ENCODE peak calls at places on chromosomes 12 and 14, in seven cellular contexts. One of them, this sample, is unnamed.

GRCh38 chr12:49580572-49581535 is 12.9 kb upstream of the MCRS1 start:
- DNase-seq in upper lobe of left lung: peak; percentile 75
- DNase-seq in IMR-90: peak; percentile 77
- DNase-seq in brain microvascular endothelial cell: peak; percentile 76
- DNase-seq in AG10803: peak; percentile 64
- DNase-seq in lower leg skin: peak; percentile 32
- DNase-seq in thyroid gland: peak; percentile 90
- DNase-seq in this sample: peak; percentile 75

GRCh38 chr14:78606111-78606510 is 435.9 kb downstream of the NRXN3 start:
- DNase-seq in upper lobe of left lung: no peak
- DNase-seq in IMR-90: peak; percentile 75
- DNase-seq in brain microvascular endothelial cell: peak; percentile 75
- DNase-seq in AG10803: peak; percentile 97
- DNase-seq in lower leg skin: no peak
- DNase-seq in thyroid gland: no peak
- DNase-seq in this sample: peak; percentile 4

GRCh38 chr14:73825551-73826188 is 26.0 kb upstream of the PTGR2 start:
- DNase-seq in upper lobe of left lung: peak; percentile 93
- DNase-seq in IMR-90: peak; percentile 78
- DNase-seq in brain microvascular endothelial cell: peak; percentile 72
- DNase-seq in AG10803: peak; percentile 81
- DNase-seq in lower leg skin: peak; percentile 88
- DNase-seq in thyroid gland: peak; percentile 94
- DNase-seq in this sample: peak; percentile 84

GRCh38 chr14:104803916-104804371 is 3.0 kb downstream of the ZBTB42 start:
- DNase-seq in upper lobe of left lung: no peak
- DNase-seq in IMR-90: peak; percentile 28
- DNase-seq in brain microvascular endothelial cell: no peak
- DNase-seq in AG10803: no peak
- DNase-seq in lower leg skin: no peak
- DNase-seq in thyroid gland: no peak
- DNase-seq in this sample: peak; percentile 22

GRCh38 chr12:53049582-53050318 is at the start of gene TNS2:
- DNase-seq in upper lobe of left lung: peak; percentile 92
- DNase-seq in IMR-90: peak; percentile 40
- DNase-seq in brain microvascular endothelial cell: no peak
- DNase-seq in AG10803: peak; percentile 65
- DNase-seq in lower leg skin: peak; percentile 85
- DNase-seq in thyroid gland: peak; percentile 85
- DNase-seq in this sample: peak; percentile 39

GRCh38 chr14:55438066-55438683 is 2.2 kb downstream of the TBPL2 start:
- DNase-seq in upper lobe of left lung: no peak
- DNase-seq in IMR-90: peak; percentile 73
- DNase-seq in brain microvascular endothelial cell: peak; percentile 58
- DNase-seq in AG10803: peak; percentile 66
- DNase-seq in lower leg skin: no peak
- DNase-seq in thyroid gland: peak; percentile 43
- DNase-seq in this sample: peak; percentile 76

GRCh38 chr12:14934511-14934910 is 3.8 kb downstream of the ERP27 start:
- DNase-seq in upper lobe of left lung: no peak
- DNase-seq in IMR-90: no peak
- DNase-seq in brain microvascular endothelial cell: no peak
- DNase-seq in AG10803: no peak
- DNase-seq in lower leg skin: no peak
- DNase-seq in thyroid gland: no peak
- DNase-seq in this sample: peak; percentile 7

GRCh38 chr14:51023964-51024363 is 70.9 kb downstream of the TRIM9 start:
- DNase-seq in upper lobe of left lung: no peak
- DNase-seq in IMR-90: no peak
- DNase-seq in brain microvascular endothelial cell: no peak
- DNase-seq in AG10803: peak; percentile 80
- DNase-seq in lower leg skin: no peak
- DNase-seq in thyroid gland: no peak
- DNase-seq in this sample: no peak

GRCh38 chr14:49306152-49306751 is 279.9 kb downstream of the RPS29 start:
- DNase-seq in upper lobe of left lung: no peak
- DNase-seq in IMR-90: peak; percentile 7
- DNase-seq in brain microvascular endothelial cell: no peak
- DNase-seq in AG10803: peak; percentile 1
- DNase-seq in lower leg skin: no peak
- DNase-seq in thyroid gland: no peak
- DNase-seq in this sample: peak; percentile 16

DNA sequence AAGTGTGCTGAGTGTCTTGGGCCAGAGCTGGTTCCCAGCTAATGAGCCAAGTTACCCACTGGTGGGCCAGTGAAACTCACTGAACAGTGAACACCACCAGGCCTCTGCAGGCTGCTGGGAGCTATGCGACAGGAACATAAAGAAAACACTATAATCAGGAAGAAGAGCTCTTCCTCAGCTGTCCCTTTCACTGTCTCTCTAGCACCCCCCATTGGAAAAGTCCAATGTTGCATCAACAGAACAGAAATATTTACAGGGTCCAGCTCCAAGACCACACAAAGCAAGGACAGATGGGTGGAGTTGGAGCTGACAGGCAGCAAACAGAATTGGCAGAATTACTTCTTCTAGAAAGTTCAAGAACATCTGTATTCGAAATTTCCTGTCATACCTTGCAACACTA is 903.6 kb upstream of the TMEM132C start:
- DNase-seq in upper lobe of left lung: no peak
- DNase-seq in IMR-90: no peak
- DNase-seq in brain microvascular endothelial cell: peak; percentile 31
- DNase-seq in AG10803: no peak
- DNase-seq in lower leg skin: no peak
- DNase-seq in thyroid gland: no peak
- DNase-seq in this sample: peak; percentile 24
- TF ChIP-seq CTCF in upper lobe of left lung: no peak
- TF ChIP-seq CTCF in IMR-90: peak; percentile 25
- TF ChIP-seq CTCF in brain microvascular endothelial cell: peak; percentile 70
- TF ChIP-seq CTCF in AG10803: peak; percentile 45
- TF ChIP-seq CTCF in lower leg skin: no peak
- TF ChIP-seq CTCF in thyroid gland: no peak
- TF ChIP-seq CTCF in this sample: peak; percentile 27

GRCh38 chr12:4908694-4909396 is 860 bp upstream of the KCNA1 start:
- DNase-seq in upper lobe of left lung: no peak
- DNase-seq in IMR-90: no peak
- DNase-seq in brain microvascular endothelial cell: no peak
- DNase-seq in AG10803: no peak
- DNase-seq in lower leg skin: no peak
- DNase-seq in thyroid gland: peak; percentile 10
- DNase-seq in this sample: no peak
- TF ChIP-seq CTCF in upper lobe of left lung: no peak
- TF ChIP-seq CTCF in IMR-90: no peak
- TF ChIP-seq CTCF in brain microvascular endothelial cell: peak; percentile 43
- TF ChIP-seq CTCF in AG10803: no peak
- TF ChIP-seq CTCF in lower leg skin: no peak
- TF ChIP-seq CTCF in thyroid gland: no peak
- TF ChIP-seq CTCF in this sample: no peak

GRCh38 chr12:39587247-39587646 is 32.4 kb downstream of the ABCD2 start:
- DNase-seq in upper lobe of left lung: no peak
- DNase-seq in IMR-90: no peak
- DNase-seq in brain microvascular endothelial cell: peak; percentile 16
- DNase-seq in AG10803: peak; percentile 1
- DNase-seq in lower leg skin: no peak
- DNase-seq in thyroid gland: no peak
- DNase-seq in this sample: peak; percentile 25
- TF ChIP-seq CTCF in upper lobe of left lung: peak; percentile 9
- TF ChIP-seq CTCF in IMR-90: no peak
- TF ChIP-seq CTCF in brain microvascular endothelial cell: peak; percentile 61
- TF ChIP-seq CTCF in AG10803: no peak
- TF ChIP-seq CTCF in lower leg skin: no peak
- TF ChIP-seq CTCF in thyroid gland: no peak
- TF ChIP-seq CTCF in this sample: peak; percentile 28

DNA sequence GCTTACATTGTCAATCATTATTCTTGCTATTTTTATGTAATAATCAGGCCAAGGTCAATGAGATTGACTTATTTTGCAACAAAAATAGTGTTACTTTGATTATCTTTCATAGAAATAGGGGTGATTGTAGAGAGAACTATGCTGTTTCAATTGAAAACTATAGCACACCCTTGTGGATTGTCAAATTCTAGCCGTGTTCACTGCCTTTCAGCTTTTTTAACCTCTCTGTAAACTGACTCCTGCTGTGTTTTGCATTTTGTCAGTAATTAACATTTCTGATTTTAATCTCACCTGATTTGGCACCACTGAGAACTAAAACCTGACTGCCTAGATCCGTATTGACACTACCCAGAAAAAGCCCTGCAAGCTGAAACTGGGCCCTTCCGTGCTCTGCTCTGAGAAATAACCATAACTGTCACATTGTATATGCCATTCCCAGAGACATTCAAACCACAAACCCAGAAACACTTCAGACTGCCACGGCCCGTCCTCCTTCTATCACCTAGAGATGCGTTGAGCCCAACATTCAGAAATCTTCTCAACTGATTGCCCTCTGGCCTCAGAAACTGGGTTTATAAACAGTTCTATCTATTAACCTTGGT is 26.6 kb upstream of the ETV6 start:
- DNase-seq in upper lobe of left lung: no peak
- DNase-seq in IMR-90: no peak
- DNase-seq in brain microvascular endothelial cell: no peak
- DNase-seq in AG10803: peak; percentile 9
- DNase-seq in lower leg skin: no peak
- DNase-seq in thyroid gland: no peak
- DNase-seq in this sample: no peak
- TF ChIP-seq CTCF in upper lobe of left lung: peak; percentile 14
- TF ChIP-seq CTCF in IMR-90: peak; percentile 36
- TF ChIP-seq CTCF in brain microvascular endothelial cell: peak; percentile 30
- TF ChIP-seq CTCF in AG10803: peak; percentile 44
- TF ChIP-seq CTCF in lower leg skin: no peak
- TF ChIP-seq CTCF in thyroid gland: no peak
- TF ChIP-seq CTCF in this sample: peak; percentile 25

GRCh38 chr14:31300296-31300695 is 92.7 kb upstream of the HECTD1 start:
- DNase-seq in upper lobe of left lung: no peak
- DNase-seq in IMR-90: no peak
- DNase-seq in brain microvascular endothelial cell: no peak
- DNase-seq in AG10803: peak; percentile 11
- DNase-seq in lower leg skin: no peak
- DNase-seq in thyroid gland: no peak
- DNase-seq in this sample: no peak
- TF ChIP-seq CTCF in upper lobe of left lung: no peak
- TF ChIP-seq CTCF in IMR-90: peak; percentile 14
- TF ChIP-seq CTCF in brain microvascular endothelial cell: peak; percentile 47
- TF ChIP-seq CTCF in AG10803: peak; percentile 29
- TF ChIP-seq CTCF in lower leg skin: no peak
- TF ChIP-seq CTCF in thyroid gland: no peak
- TF ChIP-seq CTCF in this sample: no peak

GRCh38 chr14:68666899-68667298 is 126.0 kb downstream of the ZFP36L1 start:
- DNase-seq in upper lobe of left lung: peak; percentile 0
- DNase-seq in IMR-90: no peak
- DNase-seq in brain microvascular endothelial cell: no peak
- DNase-seq in AG10803: no peak
- DNase-seq in lower leg skin: no peak
- DNase-seq in thyroid gland: no peak
- DNase-seq in this sample: no peak
- TF ChIP-seq CTCF in upper lobe of left lung: no peak
- TF ChIP-seq CTCF in IMR-90: no peak
- TF ChIP-seq CTCF in brain microvascular endothelial cell: no peak
- TF ChIP-seq CTCF in AG10803: no peak
- TF ChIP-seq CTCF in lower leg skin: no peak
- TF ChIP-seq CTCF in thyroid gland: no peak
- TF ChIP-seq CTCF in this sample: no peak

This sample was measured in epithelial cell of esophagus.